ENCODE peak calls at places on chromosomes 5 and 9, in five cellular contexts. L is CD8-positive, alpha-beta memory T cell; M is T-cell; Q is iris pigment epithelial cell; B is ELR. T is an unnamed sample.

GRCh38 chr9:91519520-91520270 is 96.1 kb upstream of the NFIL3 start:
- DNase-seq in L (no peak), M (no peak), Q (no peak), B (no peak), T (no peak)

GRCh38 chr9:112784020-112784788 is 33.6 kb downstream of the SNX30 start:
- DNase-seq in L (no peak), M (no peak), Q (peak), B (peak), T (no peak)

GRCh38 chr9:132487351-132487791 is 77.4 kb downstream of the CFAP77 start:
- DNase-seq in L (no peak), M (peak), Q (no peak), B (no peak), T (no peak)

GRCh38 chr9:123544007-123544827 is 188.2 kb downstream of the CRB2 start:
- DNase-seq in L (no peak), M (no peak), Q (peak), B (peak), T (no peak)

GRCh38 chr9:96644137-96644536 is 11.0 kb downstream of the PRXL2C start:
- DNase-seq in L (no peak), M (no peak), Q (no peak), B (no peak), T (no peak)

GRCh38 chr9:134554750-134555655 is 86.6 kb upstream of the COL5A1 start:
- DNase-seq in L (no peak), M (no peak), Q (no peak), B (peak), T (no peak)

GRCh38 chr5:893711-894110 is 1.0 kb downstream of the TRIP13 start:
- DNase-seq in L (no peak), M (no peak), Q (no peak), B (no peak), T (no peak)

GRCh38 chr9:29212590-29213373 is 1639.5 kb upstream of the C9orf72 start:
- DNase-seq in L (no peak), M (no peak), Q (no peak), B (peak), T (no peak)

GRCh38 chr9:71822455-71822854 is 54.1 kb upstream of the CEMIP2 start:
- DNase-seq in L (no peak), M (no peak), Q (peak), B (no peak), T (no peak)

GRCh38 chr5:39073759-39074008 is 515 bp downstream of the RICTOR start:
- DNase-seq in L (peak), M (no peak), Q (no peak), B (no peak), T (no peak)

GRCh38 chr5:134510970-134511795 is 14.3 kb upstream of the JADE2 start:
- DNase-seq in L (no peak), M (no peak), Q (peak), B (peak), T (no peak)

GRCh38 chr9:93582115-93582514 is 5.7 kb downstream of the PHF2 start:
- DNase-seq in L (no peak), M (no peak), Q (no peak), B (no peak), T (no peak)

GRCh38 chr9:96651626-96652025 is 3.5 kb downstream of the PRXL2C start:
- DNase-seq in L (no peak), M (no peak), Q (peak), B (peak), T (no peak)

GRCh38 chr9:135156525-135157510 is 69.3 kb downstream of the OLFM1 start:
- DNase-seq in L (no peak), M (no peak), Q (peak), B (peak), T (no peak)

GRCh38 chr5:29001666-29002065 is 1963.3 kb upstream of the CDH9 start:
- DNase-seq in L (no peak), M (no peak), Q (no peak), B (no peak), T (no peak)

GRCh38 chr9:99353408-99353807 is 131.3 kb downstream of the SEC61B start:
- DNase-seq in L (no peak), M (no peak), Q (peak), B (peak), T (no peak)

GRCh38 chr5:134958755-134959154 is 9.0 kb upstream of the CATSPER3 start:
- DNase-seq in L (no peak), M (no peak), Q (peak), B (peak), T (no peak)

GRCh38 chr5:53856491-53856890 is 296.1 kb downstream of the NDUFS4 start:
- DNase-seq in L (no peak), M (no peak), Q (no peak), B (no peak), T (no peak)

GRCh38 chr5:67021522-67022316 is 174.9 kb downstream of the CD180 start:
- DNase-seq in L (no peak), M (no peak), Q (peak), B (no peak), T (no peak)

GRCh38 chr9:7479300-7479699 is 320.3 kb downstream of the DMAC1 start:
- DNase-seq in L (no peak), M (no peak), Q (no peak), B (peak), T (no peak)

GRCh38 chr9:89794918-89795317 is 190.1 kb downstream of the GADD45G start:
- DNase-seq in L (no peak), M (no peak), Q (no peak), B (no peak), T (no peak)

T was measured in activated effector memory CD4-positive, alpha-beta T cell treated with Interleukin-2 at 50 U/mL for 16 hours.